ENCODE peak calls at places on chromosomes 1 and 21, in nine cellular contexts. L is mammary epithelial cell, O is fibroblast of lung, V is GM23248, Y is GM23338, T is H1, W is PC-3, B is MM.1S, R is OCI-LY7. A is an unnamed sample.

GRCh38 chr1:7265771-7266371 is 480.6 kb downstream of the CAMTA1 start:
- DNase-seq in L (peak), O (peak), V (peak), Y (no peak), T (peak), W (peak), B (no peak), R (no peak), A (no peak)

GRCh38 chr1:49651136-49651535 is 372.6 kb downstream of the AGBL4 start:
- DNase-seq in L (no peak), O (no peak), V (no peak), Y (peak), T (no peak), W (no peak), B (no peak), R (no peak), A (no peak)

GRCh38 chr1:97989094-97989680 is 68.4 kb upstream of the DPYD start:
- DNase-seq in L (peak), O (peak), V (peak), Y (no peak), T (no peak), W (peak), B (no peak), R (no peak), A (no peak)

GRCh38 chr1:20143734-20144565 is 4.8 kb downstream of the PLA2G2F start:
- DNase-seq in L (no peak), O (no peak), V (no peak), Y (no peak), T (no peak), W (no peak), B (no peak), R (no peak), A (no peak)

GRCh38 chr1:179583869-179584268 is 7.8 kb upstream of the TDRD5 start:
- DNase-seq in L (no peak), O (no peak), V (no peak), Y (no peak), T (no peak), W (no peak), B (no peak), R (no peak), A (no peak)

GRCh38 chr1:208670778-208671177 is 426.6 kb upstream of the PLXNA2 start:
- DNase-seq in L (no peak), O (no peak), V (no peak), Y (no peak), T (no peak), W (no peak), B (no peak), R (no peak), A (no peak)

GRCh38 chr1:226894826-226895225 is 24.4 kb downstream of the PSEN2 start:
- DNase-seq in L (no peak), O (no peak), V (no peak), Y (no peak), T (no peak), W (no peak), B (no peak), R (no peak), A (no peak)

GRCh38 chr1:174769961-174770549 is 229.7 kb upstream of the CACYBP start:
- DNase-seq in L (peak), O (peak), V (peak), Y (peak), T (no peak), W (peak), B (peak), R (peak), A (peak)

GRCh38 chr21:35603471-35603870 is 456.9 kb downstream of the SETD4 start:
- DNase-seq in L (no peak), O (no peak), V (no peak), Y (peak), T (peak), W (no peak), B (no peak), R (no peak), A (no peak)

GRCh38 chr1:18539171-18539570 is 58.4 kb downstream of the KLHDC7A start:
- DNase-seq in L (no peak), O (no peak), V (no peak), Y (no peak), T (peak), W (no peak), B (no peak), R (peak), A (no peak)

GRCh38 chr21:41195311-41195710 is 27.4 kb downstream of the BACE2 start:
- DNase-seq in L (no peak), O (no peak), V (no peak), Y (no peak), T (no peak), W (no peak), B (no peak), R (no peak), A (no peak)

GRCh38 chr1:110718452-110718851 is 43.7 kb upstream of the KCNA3 start:
- DNase-seq in L (no peak), O (no peak), V (no peak), Y (no peak), T (no peak), W (no peak), B (no peak), R (no peak), A (no peak)

GRCh38 chr1:51514733-51515132 is 4.3 kb downstream of the EPS15 start:
- DNase-seq in L (no peak), O (no peak), V (no peak), Y (no peak), T (no peak), W (no peak), B (no peak), R (no peak), A (no peak)

GRCh38 chr1:86594284-86594683 is 47.4 kb downstream of the CLCA4 start:
- DNase-seq in L (no peak), O (no peak), V (no peak), Y (peak), T (no peak), W (no peak), B (no peak), R (no peak), A (no peak)

GRCh38 chr1:25805863-25806225 is 5.9 kb downstream of the SELENON start:
- DNase-seq in L (no peak), O (peak), V (peak), Y (no peak), T (no peak), W (no peak), B (no peak), R (no peak), A (no peak)

GRCh38 chr1:185375583-185375982 is 58.5 kb upstream of the IVNS1ABP start:
- DNase-seq in L (peak), O (no peak), V (peak), Y (no peak), T (no peak), W (peak), B (no peak), R (no peak), A (no peak)

GRCh38 chr1:169487153-169487552 is 1.4 kb upstream of the SLC19A2 start:
- DNase-seq in L (no peak), O (peak), V (peak), Y (no peak), T (no peak), W (peak), B (no peak), R (no peak), A (no peak)
- H2AFZ ChIP-seq in L (peak), O (no peak), V (no peak), Y (peak), T (no peak), W (peak), B (peak), R (peak), A (no peak)

GRCh38 chr1:16618719-16619118 is 5.4 kb upstream of the NBPF1 start:
- DNase-seq in L (no peak), O (no peak), V (no peak), Y (peak), T (peak), W (no peak), B (no peak), R (no peak), A (peak)
- H3K4me2 ChIP-seq in L (no peak), O (no peak), V (no peak), Y (no peak), T (peak), W (no peak), B (no peak), R (no peak), A (no peak)

DNA sequence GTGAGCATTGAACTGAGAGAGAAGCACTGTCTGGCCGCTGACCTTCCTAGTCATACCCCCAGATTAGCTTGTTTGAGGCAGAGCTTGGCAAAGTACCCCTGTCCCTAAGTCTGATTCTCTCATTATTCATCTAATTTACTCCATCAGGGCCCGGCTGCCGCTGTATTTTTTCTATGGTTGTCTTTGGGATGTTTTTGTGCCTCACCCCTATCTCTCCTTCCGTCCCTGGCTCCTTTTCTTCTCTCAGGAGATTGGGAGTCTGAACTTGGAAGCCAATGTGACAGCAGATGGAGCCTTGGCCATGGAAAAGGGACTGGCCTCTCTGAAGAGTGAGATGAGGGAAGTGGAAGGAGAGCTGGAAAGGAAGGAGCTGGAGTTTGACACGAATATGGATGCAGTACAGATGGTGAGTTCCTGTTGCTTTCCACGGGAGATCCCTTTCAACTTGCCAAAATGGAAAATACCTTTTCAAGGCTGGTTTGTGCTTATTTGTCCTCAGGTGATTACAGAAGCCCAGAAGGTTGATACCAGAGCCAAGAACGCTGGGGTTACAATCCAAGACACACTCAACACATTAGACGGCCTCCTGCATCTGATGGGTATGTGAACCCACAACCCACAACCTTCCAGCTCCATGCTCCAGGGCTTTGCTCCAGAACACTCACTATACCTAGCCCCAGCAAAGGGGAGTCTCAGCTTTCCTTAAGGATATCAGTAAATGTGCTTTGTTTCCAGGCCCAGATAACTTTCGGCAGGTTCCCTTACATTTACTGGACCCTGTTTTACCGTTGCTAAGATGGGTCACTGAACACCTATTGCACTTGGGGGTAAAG is 53.9 kb downstream of the LAMC2 start:
- DNase-seq in L (no peak), O (no peak), V (peak), Y (no peak), T (no peak), W (no peak), B (no peak), R (no peak), A (no peak)
- H2AFZ ChIP-seq in L (no peak), O (no peak), V (peak), Y (no peak), T (no peak), W (no peak), B (no peak), R (no peak), A (no peak)

GRCh38 chr1:41102653-41103052 is 81.1 kb upstream of the SLFNL1 start:
- DNase-seq in L (no peak), O (no peak), V (peak), Y (no peak), T (no peak), W (no peak), B (no peak), R (no peak), A (no peak)

GRCh38 chr1:41103761-41104160 is 82.2 kb upstream of the SLFNL1 start:
- DNase-seq in L (no peak), O (no peak), V (no peak), Y (no peak), T (no peak), W (no peak), B (no peak), R (no peak), A (no peak)

GRCh38 chr1:41100170-41100569 is 78.6 kb upstream of the SLFNL1 start:
- DNase-seq in L (no peak), O (no peak), V (no peak), Y (no peak), T (no peak), W (no peak), B (no peak), R (no peak), A (no peak)

GRCh38 chr1:41098657-41099207 is 77.2 kb upstream of the SLFNL1 start:
- DNase-seq in L (no peak), O (no peak), V (no peak), Y (no peak), T (no peak), W (no peak), B (no peak), R (no peak), A (no peak)

DNA sequence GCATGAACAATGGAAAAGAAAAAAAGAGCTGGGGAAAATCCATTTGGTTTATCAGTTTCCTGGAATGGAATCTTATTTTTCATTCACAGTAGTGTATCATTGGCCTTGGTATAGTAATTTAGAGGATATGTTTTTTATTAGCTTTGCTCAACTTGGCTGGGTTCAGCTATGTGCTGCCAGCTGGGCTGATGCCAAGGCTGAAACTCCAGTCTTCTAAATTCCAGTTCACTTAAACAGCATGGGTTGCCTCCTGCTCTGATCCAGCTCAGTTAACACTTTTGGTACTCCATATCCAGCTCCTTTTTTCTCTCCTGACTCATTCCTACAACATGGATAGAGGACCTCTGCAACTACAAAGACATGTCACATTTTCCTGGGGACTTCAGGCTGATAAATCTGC is 80.7 kb upstream of the SLFNL1 start:
- DNase-seq in L (peak), O (peak), V (peak), Y (no peak), T (no peak), W (peak), B (no peak), R (no peak), A (no peak)
- H3K4me2 ChIP-seq in L (no peak), O (no peak), V (peak), Y (no peak), T (no peak), W (peak), B (no peak), R (no peak), A (no peak)

GRCh38 chr1:205228052-205228451 is 306 bp downstream of the TMCC2 start:
- DNase-seq in L (peak), O (no peak), V (no peak), Y (no peak), T (no peak), W (no peak), B (peak), R (peak), A (no peak)

GRCh38 chr1:205227584-205228006 is at the start of gene TMCC2:
- DNase-seq in L (peak), O (peak), V (peak), Y (peak), T (peak), W (peak), B (peak), R (peak), A (peak)

GRCh38 chr1:205225901-205226765 is 1.6 kb upstream of the TMCC2 start:
- DNase-seq in L (peak), O (peak), V (peak), Y (no peak), T (no peak), W (peak), B (no peak), R (no peak), A (no peak)

GRCh38 chr1:205224736-205225135 is 3.0 kb upstream of the TMCC2 start:
- DNase-seq in L (no peak), O (no peak), V (no peak), Y (no peak), T (no peak), W (no peak), B (no peak), R (no peak), A (no peak)

GRCh38 chr1:205226868-205227583 is 720 bp upstream of the TMCC2 start:
- DNase-seq in L (peak), O (peak), V (peak), Y (no peak), T (no peak), W (peak), B (peak), R (peak), A (no peak)
- H2AFZ ChIP-seq in L (peak), O (peak), V (peak), Y (peak), T (peak), W (peak), B (peak), R (peak), A (peak)

A was measured in neural progenitor cell.